ENCODE peak calls at places on chromosomes 5 and 9, in five cellular contexts. W is MM.1S, Y is astrocyte of the spinal cord, X is cardiac fibroblast, D is AG10803. J is an unnamed sample.

GRCh38 chr9:73152953-73153352 is 1.3 kb downstream of the ANXA1 start:
- DNase-seq in W (no peak), Y (no peak), X (peak; percentile 63), D (peak; percentile 71), J (peak; percentile 52)

GRCh38 chr5:35988529-35988928 is 2.7 kb downstream of the UGT3A1 start:
- DNase-seq in W (no peak), Y (no peak), X (no peak), D (no peak), J (no peak)

GRCh38 chr9:113853333-113853732 is 22.8 kb upstream of the ZNF618 start:
- DNase-seq in W (peak; percentile 20), Y (no peak), X (peak; percentile 13), D (peak; percentile 2), J (peak; percentile 13)

GRCh38 chr9:129006328-129007034 is 21.6 kb downstream of the SH3GLB2 start:
- DNase-seq in W (peak; percentile 65), Y (peak; percentile 71), X (peak; percentile 84), D (peak; percentile 73), J (peak; percentile 72)

GRCh38 chr9:120326076-120326693 is 253.8 kb downstream of the CDK5RAP2 start:
- DNase-seq in W (no peak), Y (no peak), X (no peak), D (no peak), J (no peak)

GRCh38 chr5:38467353-38468040 is 88.9 kb downstream of the LIFR start:
- DNase-seq in W (no peak), Y (peak; percentile 53), X (peak; percentile 59), D (peak; percentile 55), J (no peak)

GRCh38 chr9:22976454-22976853 is 529.8 kb downstream of the DMRTA1 start:
- DNase-seq in W (no peak), Y (peak; percentile 20), X (peak; percentile 60), D (peak; percentile 44), J (no peak)

GRCh38 chr9:32177389-32177788 is 207.1 kb upstream of the ACO1 start:
- DNase-seq in W (no peak), Y (no peak), X (no peak), D (no peak), J (no peak)

GRCh38 chr9:111712369-111712768 is 51.0 kb downstream of the GNG10 start:
- DNase-seq in W (no peak), Y (no peak), X (no peak), D (no peak), J (no peak)

GRCh38 chr5:139481580-139482049 is 943 bp downstream of the STING1 start:
- DNase-seq in W (no peak), Y (no peak), X (peak; percentile 58), D (peak; percentile 55), J (peak; percentile 21)
- TF ChIP-seq CTCF in W (no peak), Y (peak; percentile 33), X (peak; percentile 39), D (peak; percentile 41), J (no peak)

GRCh38 chr5:79844571-79844970 is 146.5 kb downstream of the MTX3 start:
- DNase-seq in W (no peak), Y (no peak), X (no peak), D (no peak), J (no peak)

GRCh38 chr5:79843450-79844388 is 147.3 kb downstream of the MTX3 start:
- DNase-seq in W (no peak), Y (no peak), X (no peak), D (no peak), J (no peak)

GRCh38 chr5:79847561-79847960 is 143.5 kb downstream of the MTX3 start:
- DNase-seq in W (no peak), Y (no peak), X (no peak), D (no peak), J (no peak)

GRCh38 chr5:79846198-79846521 is 144.9 kb downstream of the MTX3 start:
- DNase-seq in W (no peak), Y (no peak), X (no peak), D (no peak), J (no peak)

DNA sequence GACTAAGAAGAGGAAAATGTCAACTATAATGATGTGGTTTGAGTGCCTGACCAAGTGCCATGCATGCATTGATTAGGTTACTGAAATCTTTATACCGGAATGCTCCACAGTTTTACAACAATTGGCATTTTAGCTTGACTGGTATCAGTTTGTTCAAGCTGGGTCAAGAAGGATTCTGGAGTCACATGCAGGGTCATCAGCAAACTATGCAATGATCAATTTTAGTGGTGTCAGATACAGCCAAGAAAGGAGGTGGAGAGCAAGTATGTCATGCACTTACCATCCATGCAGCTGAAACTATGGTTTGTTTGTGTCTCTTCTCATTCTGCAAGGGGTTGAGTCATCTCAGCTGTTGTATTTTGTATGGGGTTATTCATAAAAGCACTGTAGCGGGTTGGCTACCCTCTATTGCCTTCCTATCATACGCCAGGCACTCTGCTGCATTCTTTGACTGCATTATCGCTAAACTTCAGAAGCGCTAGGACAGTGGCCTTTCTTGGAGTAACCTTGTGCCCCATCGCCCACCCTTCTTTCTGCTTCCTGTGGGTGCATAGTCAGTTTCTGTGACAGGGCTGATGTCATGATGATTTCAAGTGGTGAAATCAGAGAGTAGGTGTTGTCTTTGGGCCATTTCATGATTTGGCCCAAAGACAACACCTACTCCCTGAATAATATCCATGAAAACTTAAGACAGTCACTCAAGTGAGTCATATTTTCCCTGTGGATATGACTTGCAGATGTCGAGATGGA is 145.4 kb downstream of the MTX3 start:
- DNase-seq in W (no peak), Y (peak; percentile 59), X (peak; percentile 62), D (peak; percentile 94), J (peak; percentile 9)
- H3K4me3 ChIP-seq in W (no peak overlapping the region), Y (no peak overlapping the region), X (no peak overlapping the region), D (peak overlapping the region; percentile 42), J (no peak overlapping the region)

DNA sequence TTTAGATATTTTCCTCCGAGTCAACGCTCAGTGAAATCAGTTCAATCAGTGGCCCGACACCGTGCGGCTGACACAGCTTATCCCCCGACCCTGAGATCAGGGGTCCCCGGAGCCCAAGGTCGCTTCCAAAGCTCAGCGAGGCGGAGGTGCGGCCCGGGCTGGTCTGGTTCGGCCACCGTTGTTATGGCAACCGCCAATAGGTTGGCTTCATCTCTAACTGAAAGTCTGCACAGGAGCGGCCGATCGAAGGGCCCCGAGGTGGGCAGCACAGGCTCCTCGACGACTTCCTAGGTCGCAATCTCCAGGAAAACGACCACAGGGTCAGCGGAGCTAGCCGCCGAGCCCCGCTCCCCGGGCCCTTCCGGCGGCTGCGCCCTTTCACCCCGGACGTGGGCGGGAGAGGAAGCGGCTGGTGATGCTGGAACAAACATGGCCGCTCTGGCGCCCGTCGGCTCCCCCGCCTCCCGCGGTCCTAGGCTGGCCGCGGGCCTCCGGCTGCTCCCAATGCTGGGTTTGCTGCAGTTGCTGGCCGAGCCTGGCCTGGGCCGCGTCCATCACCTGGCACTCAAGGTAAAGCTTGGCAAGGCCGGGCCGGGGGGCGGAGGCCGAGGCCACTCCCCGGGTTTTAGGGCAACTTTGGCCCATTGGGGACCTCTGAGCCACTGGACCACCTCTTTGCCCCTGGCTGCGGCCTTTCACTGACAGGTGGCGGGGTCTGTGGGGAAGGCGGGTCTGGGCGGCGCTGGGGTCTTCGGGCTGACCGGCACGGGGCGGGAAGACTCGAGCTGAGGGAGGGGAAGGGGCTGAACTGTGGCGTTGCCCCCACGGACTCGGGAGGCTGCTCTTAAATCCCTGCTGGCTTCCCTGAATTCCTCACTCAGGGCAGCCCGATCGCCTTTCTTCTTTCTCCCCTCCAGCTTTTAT is at the start of gene GPR107:
- DNase-seq in W (peak; percentile 61), Y (peak; percentile 63), X (peak; percentile 72), D (peak; percentile 67), J (peak; percentile 78)
- TF ChIP-seq CTCF in W (no peak), Y (no peak), X (no peak), D (no peak), J (no peak)

GRCh38 chr9:110123364-110124095 is 84.4 kb downstream of the C9orf152 start:
- DNase-seq in W (no peak), Y (peak; percentile 53), X (peak; percentile 83), D (peak; percentile 81), J (no peak)
- H3K4me3 ChIP-seq in W (no peak overlapping the region), Y (no peak overlapping the region), X (no peak overlapping the region), D (no peak overlapping the region), J (no peak overlapping the region)